ENCODE peak calls at places on chromosomes 16 and 17, in four cellular contexts. F, O, X and Q are unnamed samples.

GRCh38 chr16:53515259-53515658 is 12.2 kb upstream of the AKTIP start:
- DNase-seq in F (peak), O (peak), X (no peak), Q (peak)

GRCh38 chr17:38572665-38573365 is 32.9 kb downstream of the SRCIN1 start:
- DNase-seq in F (no peak), O (peak), X (peak), Q (no peak)

GRCh38 chr17:50583636-50584035 is 23.1 kb downstream of the CACNA1G start:
- DNase-seq in F (no peak), O (no peak), X (no peak), Q (no peak)

GRCh38 chr16:49932943-49933342 is 77.0 kb upstream of the ZNF423 start:
- DNase-seq in F (peak), O (peak), X (peak), Q (peak)

GRCh38 chr17:35404360-35404759 is 27.9 kb downstream of the SLFN12 start:
- DNase-seq in F (no peak), O (no peak), X (peak), Q (no peak)

GRCh38 chr17:60526726-60527125 is 684 bp upstream of the APPBP2 start:
- DNase-seq in F (peak), O (peak), X (no peak), Q (peak)

GRCh38 chr17:29747660-29748059 is 124.9 kb upstream of the CORO6 start:
- DNase-seq in F (no peak), O (no peak), X (no peak), Q (no peak)

GRCh38 chr16:85391175-85391707 is 221.9 kb upstream of the GSE1 start:
- DNase-seq in F (no peak), O (no peak), X (no peak), Q (no peak)

GRCh38 chr17:50173335-50173941 is 7.6 kb downstream of the SGCA start:
- DNase-seq in F (peak), O (peak), X (no peak), Q (peak)

GRCh38 chr17:40314557-40314953 is 5.6 kb downstream of the RARA start:
- DNase-seq in F (peak), O (peak), X (peak), Q (peak)

GRCh38 chr17:21297597-21297996 is 13.1 kb downstream of the MAP2K3 start:
- DNase-seq in F (no peak), O (no peak), X (no peak), Q (no peak)

GRCh38 chr17:82400830-82401229 is 17.3 kb upstream of the HEXD start:
- DNase-seq in F (no peak), O (no peak), X (no peak), Q (no peak)

GRCh38 chr16:56192971-56193936 is 2.0 kb downstream of the GNAO1 start:
- DNase-seq in F (no peak), O (no peak), X (no peak), Q (no peak)

GRCh38 chr16:53952215-53953208 is 248.6 kb downstream of the FTO start:
- DNase-seq in F (peak), O (peak), X (no peak), Q (peak)

GRCh38 chr17:56629450-56630187 is 36.1 kb downstream of the NOG start:
- DNase-seq in F (peak), O (peak), X (peak), Q (no peak)

GRCh38 chr17:4899341-4900230 is at the start of gene C17orf107:
- DNase-seq in F (peak), O (peak), X (no peak), Q (peak)

GRCh38 chr16:2856061-2856670 is 1.8 kb downstream of the PRSS22 start:
- DNase-seq in F (no peak), O (peak), X (peak), Q (no peak)

GRCh38 chr17:4584125-4584834 is at the start of gene SMTNL2:
- DNase-seq in F (no peak), O (peak), X (no peak), Q (no peak)

GRCh38 chr16:57956270-57956808 is 14.6 kb downstream of the CNGB1 start:
- DNase-seq in F (no peak), O (no peak), X (no peak), Q (no peak)

GRCh38 chr17:17495448-17496188 is 577 bp downstream of the RASD1 start:
- DNase-seq in F (peak), O (peak), X (peak), Q (peak)
- TF ChIP-seq EZH2 in F (no peak), O (no peak), X (no peak), Q (peak)

DNA sequence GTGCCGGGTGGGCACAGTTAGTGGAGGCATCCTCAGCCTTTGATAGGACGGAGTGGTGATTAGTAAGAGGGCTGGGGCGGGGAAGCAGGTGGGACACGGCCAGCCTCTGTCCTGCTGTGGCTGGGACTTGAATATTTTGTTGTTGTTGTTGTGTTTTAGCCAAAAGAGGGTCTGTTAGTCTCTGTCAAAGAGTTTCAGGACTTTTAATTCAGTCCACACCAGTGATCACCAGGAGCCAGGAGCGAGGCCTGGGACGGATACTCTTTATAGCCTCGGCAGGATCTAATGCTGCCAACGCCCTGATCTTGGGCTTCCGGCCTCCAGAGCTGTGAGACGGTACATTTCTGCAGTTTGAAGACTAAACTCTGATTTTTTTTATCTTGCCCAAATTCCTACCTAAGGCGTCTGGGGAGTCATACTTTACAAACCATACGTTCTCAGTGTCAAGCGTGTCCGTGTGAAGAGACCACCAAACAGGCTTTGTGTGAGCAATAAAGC is 2.9 kb upstream of the RNF213 start:
- DNase-seq in F (no peak), O (no peak), X (no peak), Q (no peak)
- H3K4me2 ChIP-seq in F (no peak), O (no peak), X (no peak), Q (no peak)

GRCh38 chr16:86491643-86492030 is 18.7 kb upstream of the FOXF1 start:
- DNase-seq in F (no peak), O (no peak), X (no peak), Q (no peak)

GRCh38 chr16:86492961-86493639 is 17.2 kb upstream of the FOXF1 start:
- DNase-seq in F (no peak), O (no peak), X (no peak), Q (no peak)

GRCh38 chr16:86490859-86491642 is 19.3 kb upstream of the FOXF1 start:
- DNase-seq in F (peak), O (peak), X (peak), Q (no peak)

GRCh38 chr16:86494039-86494564 is 16.2 kb upstream of the FOXF1 start:
- DNase-seq in F (no peak), O (no peak), X (no peak), Q (no peak)

GRCh38 chr16:86492267-86492960 is 17.9 kb upstream of the FOXF1 start:
- DNase-seq in F (no peak), O (no peak), X (no peak), Q (no peak)
- H3K4me3 ChIP-seq in F (no peak), O (no peak), X (no peak), Q (no peak)

GRCh38 chr16:86501989-86502855 is 8.1 kb upstream of the FOXF1 start:
- DNase-seq in F (no peak), O (no peak), X (no peak), Q (no peak)
- TF ChIP-seq EZH2 in F (no peak), O (no peak), X (no peak), Q (peak)

GRCh38 chr16:89022051-89022836 is 45.2 kb upstream of the CBFA2T3 start:
- DNase-seq in F (no peak), O (no peak), X (no peak), Q (no peak)

GRCh38 chr16:89023621-89024511 is 46.9 kb upstream of the CBFA2T3 start:
- DNase-seq in F (no peak), O (no peak), X (no peak), Q (no peak)

GRCh38 chr16:89020925-89021595 is 44.1 kb upstream of the CBFA2T3 start:
- DNase-seq in F (no peak), O (no peak), X (no peak), Q (no peak)

GRCh38 chr16:89024546-89024945 is 47.5 kb upstream of the CBFA2T3 start:
- DNase-seq in F (no peak), O (no peak), X (no peak), Q (no peak)

DNA sequence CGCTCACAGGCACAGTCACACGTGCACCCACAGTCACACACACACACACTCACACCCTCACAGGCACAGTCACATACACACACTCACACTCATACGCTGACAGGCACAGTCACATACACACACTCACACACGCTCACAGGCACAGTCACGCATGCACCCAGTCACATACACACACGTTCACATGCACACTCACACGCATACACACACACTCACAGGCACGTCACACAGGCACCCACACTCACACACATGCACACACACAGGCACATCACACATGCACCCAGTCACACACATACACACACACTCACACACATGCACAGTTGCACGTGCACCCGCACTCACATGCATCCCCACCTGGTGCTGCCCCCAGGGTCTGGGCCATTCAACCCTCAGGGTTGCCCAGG is 46.1 kb upstream of the CBFA2T3 start:
- DNase-seq in F (no peak), O (no peak), X (no peak), Q (no peak)
- H3K4me2 ChIP-seq in F (no peak), O (no peak), X (no peak), Q (no peak)

DNA sequence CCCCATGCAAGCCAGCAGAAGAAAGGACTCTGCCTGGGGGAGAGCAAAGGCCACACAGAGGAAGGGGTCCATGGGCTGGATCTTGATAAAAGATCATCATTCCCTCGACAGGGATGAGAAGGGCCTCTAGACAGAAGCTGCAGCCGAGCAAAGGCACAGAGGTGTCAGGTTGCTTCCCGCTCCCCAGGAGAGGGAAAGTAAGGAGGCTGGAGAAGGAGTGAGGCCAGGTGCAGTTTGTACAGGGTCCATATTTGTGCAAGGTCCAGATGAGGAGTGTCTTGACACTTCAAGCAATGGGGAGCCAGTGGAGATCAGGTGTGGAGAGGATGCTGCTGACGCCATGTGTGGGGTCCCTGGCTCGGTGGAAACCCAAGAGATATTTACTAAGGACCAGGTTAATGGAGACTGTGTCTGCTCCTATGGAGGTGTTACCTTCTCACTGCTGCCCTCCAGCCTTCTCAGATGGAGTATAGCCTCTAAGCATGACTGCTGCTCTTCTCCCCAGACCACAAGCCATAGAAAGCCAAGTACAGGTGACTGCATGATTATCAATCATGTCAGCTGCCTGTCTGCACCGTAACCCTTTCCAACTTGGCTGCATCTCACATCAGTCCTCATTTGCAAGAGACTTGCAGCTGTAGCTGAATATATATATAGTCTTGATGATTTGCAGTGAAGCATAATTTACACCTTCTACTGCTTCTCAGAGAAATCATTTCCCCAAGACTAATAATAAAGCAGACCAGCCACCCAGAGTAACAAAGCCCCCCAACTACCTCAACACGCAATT is 21.1 kb downstream of the GAS7 start:
- DNase-seq in F (no peak), O (no peak), X (no peak), Q (no peak)
- H3K4me3 ChIP-seq in F (no peak), O (peak), X (no peak), Q (no peak)

DNA sequence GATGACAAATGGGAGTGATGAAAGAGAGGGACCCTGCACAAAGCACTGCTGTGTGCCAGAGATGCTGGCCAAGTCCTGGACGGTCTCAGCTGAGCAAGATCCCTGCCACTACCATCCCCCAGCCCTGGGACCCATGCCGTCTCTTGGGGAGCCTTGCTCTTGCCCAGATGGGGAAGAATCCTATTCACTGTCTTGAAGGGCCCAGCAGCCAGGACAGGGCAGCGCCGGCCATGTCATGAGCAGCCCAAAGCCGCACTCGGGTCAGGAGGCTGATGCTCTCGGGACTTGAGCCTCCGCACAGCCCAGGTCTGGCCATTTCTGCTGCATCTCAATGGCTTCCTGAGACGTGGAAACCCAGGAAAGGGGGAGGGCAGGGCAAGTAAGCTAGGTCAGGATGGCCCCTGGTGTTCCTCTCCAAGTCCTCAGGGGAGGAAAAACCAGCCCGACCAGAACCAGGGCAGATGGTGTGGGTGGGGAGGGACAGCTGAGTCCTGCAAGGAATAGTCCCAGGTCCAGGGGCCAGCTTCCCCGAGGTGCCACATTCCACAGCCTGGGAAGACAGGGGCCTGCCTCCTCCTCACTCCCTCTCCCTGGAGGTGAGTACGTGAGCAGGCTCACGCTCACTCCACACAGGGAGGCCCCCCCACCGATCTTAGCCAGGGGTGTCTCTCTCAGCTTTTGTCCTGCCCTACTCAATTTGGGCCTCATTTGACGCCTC is 7.8 kb upstream of the KRT19 start:
- DNase-seq in F (no peak), O (no peak), X (peak), Q (no peak)
- TF ChIP-seq EZH2 in F (no peak), O (no peak), X (no peak), Q (no peak)

GRCh38 chr16:66703359-66704215 is 7.0 kb upstream of the CMTM4 start:
- DNase-seq in F (peak), O (peak), X (no peak), Q (no peak)

GRCh38 chr16:66698046-66698445 is 1.5 kb upstream of the CMTM4 start:
- DNase-seq in F (no peak), O (no peak), X (no peak), Q (no peak)

GRCh38 chr16:66699898-66700297 is 3.4 kb upstream of the CMTM4 start:
- DNase-seq in F (no peak), O (no peak), X (no peak), Q (no peak)

GRCh38 chr16:66701061-66701460 is 4.5 kb upstream of the CMTM4 start:
- DNase-seq in F (no peak), O (no peak), X (no peak), Q (no peak)

DNA sequence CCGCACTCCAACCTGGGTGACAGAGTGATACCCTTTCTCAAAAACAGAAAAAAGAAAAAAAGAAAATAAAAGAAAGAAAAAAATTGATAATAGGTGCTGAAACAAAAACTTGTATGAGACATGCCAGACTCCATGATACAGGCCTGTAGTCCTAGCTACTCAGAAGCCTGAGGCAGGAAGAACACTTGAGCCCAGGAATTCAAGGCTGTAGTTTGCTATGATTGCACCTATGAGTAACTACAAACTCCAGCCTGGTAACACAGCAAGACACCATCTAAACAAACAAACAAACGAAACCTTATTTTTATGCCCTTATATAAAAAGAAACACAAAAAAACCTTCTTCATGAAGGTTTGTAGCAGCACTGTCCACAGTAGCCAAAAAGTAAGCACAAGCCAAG is 5.0 kb upstream of the CMTM4 start:
- DNase-seq in F (no peak), O (peak), X (no peak), Q (no peak)
- H3K4me2 ChIP-seq in F (no peak), O (no peak), X (no peak), Q (no peak)